ENCODE peak calls at places on chromosomes 1 and 21, in five cellular contexts. R is T-helper 1 cell, O is HT1080, M is HTR-8/SVneo, K is progenitor cell of endocrine pancreas. X is an unnamed sample.

GRCh38 chr1:8384577-8384976 is 66.7 kb downstream of the SLC45A1 start:
- DNase-seq in R (no peak), O (peak; percentile 10), M (no peak), K (no peak), X (no peak)

GRCh38 chr1:177246710-177247588 is 76.2 kb downstream of the BRINP2 start:
- DNase-seq in R (no peak), O (peak; percentile 34), M (no peak), K (no peak), X (peak; percentile 7)

GRCh38 chr1:172761581-172762025 is 102.7 kb downstream of the FASLG start:
- DNase-seq in R (no peak), O (peak; percentile 62), M (peak; percentile 47), K (no peak), X (peak; percentile 49)

GRCh38 chr1:156111355-156111962 is 3.1 kb upstream of the LMNA start:
- DNase-seq in R (no peak), O (no peak), M (no peak), K (no peak), X (no peak)

GRCh38 chr1:198352975-198353695 is 187.3 kb downstream of the ATP6V1G3 start:
- DNase-seq in R (no peak), O (no peak), M (no peak), K (no peak), X (no peak)

GRCh38 chr1:91621907-91622306 is 121.3 kb downstream of the CDC7 start:
- DNase-seq in R (no peak), O (no peak), M (no peak), K (no peak), X (no peak)

GRCh38 chr21:34129039-34129891 is 55.9 kb downstream of the MRPS6 start:
- DNase-seq in R (no peak), O (peak; percentile 75), M (peak; percentile 51), K (no peak), X (peak; percentile 63)

GRCh38 chr1:21072721-21073120 is 104.0 kb downstream of the EIF4G3 start:
- DNase-seq in R (no peak), O (no peak), M (no peak), K (no peak), X (no peak)

GRCh38 chr1:7379445-7379971 is 391.6 kb upstream of the VAMP3 start:
- DNase-seq in R (no peak), O (peak; percentile 89), M (peak; percentile 71), K (no peak), X (peak; percentile 84)

GRCh38 chr1:5934058-5934884 is 58.0 kb downstream of the NPHP4 start:
- DNase-seq in R (no peak), O (no peak), M (no peak), K (no peak), X (no peak)

GRCh38 chr21:26127918-26128317 is 42.7 kb downstream of the APP start:
- DNase-seq in R (no peak), O (peak; percentile 72), M (no peak), K (no peak), X (peak; percentile 45)

GRCh38 chr1:107678993-107679392 is 286.0 kb downstream of the VAV3 start:
- DNase-seq in R (no peak), O (no peak), M (no peak), K (no peak), X (no peak)

GRCh38 chr21:43812139-43812821 is 22.9 kb downstream of the RRP1 start:
- DNase-seq in R (no peak), O (no peak), M (no peak), K (no peak), X (peak; percentile 88)

GRCh38 chr1:245301162-245301580 is 146.4 kb downstream of the KIF26B start:
- DNase-seq in R (no peak), O (no peak), M (no peak), K (no peak), X (no peak)

GRCh38 chr1:225378880-225379279 is 49.0 kb downstream of the LBR start:
- DNase-seq in R (no peak), O (peak; percentile 17), M (no peak), K (no peak), X (peak; percentile 94)

X was measured in bronchial epithelial cell.